ENCODE peak calls at places on chromosomes 16 and 17, in six cellular contexts. F is Panc1, P is mammary epithelial cell, K is K562, Q is uterus, O is kidney. B is an unnamed sample.

GRCh38 chr16:11292076-11292748 is 11.1 kb upstream of the PRM1 start:
- DNase-seq in P (no peak), F (no peak), Q (no peak), O (no peak), K (no peak), B (no peak)

GRCh38 chr16:75624921-75625334 is 1.8 kb upstream of the ADAT1 start:
- DNase-seq in P (peak), Q (no peak), F (no peak), O (no peak), K (peak), B (no peak)

GRCh38 chr17:2995362-2995761 is 68.0 kb downstream of the OR1D5 start:
- DNase-seq in K (no peak), P (no peak), Q (no peak), F (no peak), O (no peak), B (peak)

GRCh38 chr17:41917192-41917591 is 1.6 kb downstream of the ACLY start:
- DNase-seq in K (no peak), F (no peak), O (no peak), P (peak), Q (no peak), B (no peak)

GRCh38 chr16:3304370-3304769 is 860 bp downstream of the TIGD7 start:
- DNase-seq in P (no peak), K (no peak), Q (no peak), O (no peak), F (no peak), B (no peak)

GRCh38 chr17:29612404-29613370 is 10.0 kb downstream of the CORO6 start:
- DNase-seq in O (peak), Q (no peak), K (no peak), F (no peak), P (no peak), B (peak)

GRCh38 chr16:59597269-59597668 is 863.2 kb upstream of the GOT2 start:
- DNase-seq in P (peak), K (no peak), Q (no peak), O (no peak), F (no peak), B (no peak)

GRCh38 chr16:11597268-11597690 is 10.6 kb upstream of the LITAF start:
- DNase-seq in K (no peak), F (no peak), Q (no peak), O (peak), P (no peak), B (no peak)

GRCh38 chr16:82386771-82387170 is 216.7 kb upstream of the MPHOSPH6 start:
- DNase-seq in P (no peak), Q (no peak), K (no peak), O (no peak), F (no peak), B (no peak)

GRCh38 chr17:36703860-36704266 is 102.5 kb downstream of the MRM1 start:
- DNase-seq in F (no peak), Q (peak), O (no peak), K (peak), P (peak), B (peak)

GRCh38 chr17:5226940-5227878 is 7.5 kb downstream of the SCIMP start:
- DNase-seq in Q (no peak), O (no peak), K (no peak), F (no peak), P (no peak), B (no peak)

GRCh38 chr17:16342979-16343378 is 10.3 kb downstream of the CENPV start:
- DNase-seq in P (no peak), O (no peak), K (no peak), F (no peak), Q (no peak), B (no peak)

GRCh38 chr16:55691771-55692170 is 36.0 kb downstream of the SLC6A2 start:
- DNase-seq in P (no peak), Q (no peak), O (no peak), F (no peak), K (no peak), B (no peak)

DNA sequence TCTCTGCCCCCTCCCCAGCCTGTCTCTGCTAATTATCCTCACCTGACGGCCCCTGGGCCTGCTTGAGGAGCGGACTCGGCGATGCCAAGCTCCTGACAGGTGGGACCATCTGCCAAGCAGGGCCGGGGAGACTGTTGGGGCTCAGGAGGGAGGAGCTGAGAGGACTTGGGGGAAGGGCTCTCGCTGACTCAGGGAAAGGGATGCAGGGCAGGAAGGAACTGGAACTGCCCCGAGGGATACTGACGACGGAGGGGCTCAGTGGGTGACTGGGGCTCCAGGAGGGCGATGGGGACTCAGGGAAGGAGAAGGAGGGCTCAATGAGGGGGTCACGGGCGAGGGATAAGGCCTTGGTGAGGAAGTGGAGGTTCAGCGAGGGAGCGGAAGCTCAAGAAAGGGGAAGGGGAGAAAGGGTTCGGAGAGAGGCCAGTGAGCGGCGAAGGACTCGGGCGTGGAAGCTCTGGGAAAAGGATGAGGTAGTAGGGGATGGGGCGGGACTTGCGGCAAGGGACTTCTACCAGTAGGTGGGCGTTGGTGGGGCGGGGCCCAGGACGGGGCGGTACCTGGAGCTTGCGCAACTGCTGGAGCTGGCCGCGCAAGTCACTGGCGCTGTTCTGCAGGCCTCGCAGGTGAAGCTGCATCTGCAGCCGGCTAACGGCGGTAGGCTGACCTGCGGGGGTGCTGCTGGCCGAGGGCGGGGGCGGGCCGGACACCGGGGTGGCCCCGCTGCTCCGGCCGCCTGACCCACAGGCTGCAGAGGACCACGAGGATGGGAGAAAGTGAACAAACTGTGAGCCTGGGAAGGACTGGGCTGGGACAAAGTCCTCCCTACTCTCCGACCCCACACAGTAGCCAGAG is 46.5 kb downstream of the SRCIN1 start:
- DNase-seq in Q (peak), O (peak), P (peak), K (peak), F (no peak), B (no peak)
- TF ChIP-seq CTCF in Q (peak), O (peak), P (no peak), K (peak), F (peak), B (peak)

DNA sequence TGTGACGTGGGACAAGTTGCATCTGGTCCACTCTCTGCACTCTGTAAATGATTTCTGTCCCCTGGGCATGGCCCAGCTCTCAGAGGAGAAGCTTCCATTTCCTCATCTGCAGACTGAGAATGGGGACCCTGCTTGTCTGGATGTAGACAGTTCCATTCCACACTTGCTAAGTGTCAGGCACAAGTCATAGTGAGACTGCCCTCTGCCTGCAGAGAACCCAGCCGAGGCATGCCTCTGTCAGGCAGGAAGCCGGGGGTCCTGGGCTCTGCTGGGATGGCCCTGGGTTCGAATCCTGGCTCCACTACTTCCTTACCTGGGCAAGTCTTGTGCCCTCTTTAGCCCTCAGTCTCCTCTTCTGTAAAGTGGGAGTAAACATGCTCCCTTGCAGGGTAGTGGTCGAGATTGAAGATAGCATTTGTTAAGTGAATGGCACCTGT is 4.1 kb downstream of the MAP2K3 start:
- DNase-seq in O (no peak), P (no peak), K (no peak), Q (no peak), F (no peak), B (no peak)
- TF ChIP-seq CTCF in O (no peak), P (no peak), K (no peak), Q (no peak), F (no peak), B (peak)

DNA sequence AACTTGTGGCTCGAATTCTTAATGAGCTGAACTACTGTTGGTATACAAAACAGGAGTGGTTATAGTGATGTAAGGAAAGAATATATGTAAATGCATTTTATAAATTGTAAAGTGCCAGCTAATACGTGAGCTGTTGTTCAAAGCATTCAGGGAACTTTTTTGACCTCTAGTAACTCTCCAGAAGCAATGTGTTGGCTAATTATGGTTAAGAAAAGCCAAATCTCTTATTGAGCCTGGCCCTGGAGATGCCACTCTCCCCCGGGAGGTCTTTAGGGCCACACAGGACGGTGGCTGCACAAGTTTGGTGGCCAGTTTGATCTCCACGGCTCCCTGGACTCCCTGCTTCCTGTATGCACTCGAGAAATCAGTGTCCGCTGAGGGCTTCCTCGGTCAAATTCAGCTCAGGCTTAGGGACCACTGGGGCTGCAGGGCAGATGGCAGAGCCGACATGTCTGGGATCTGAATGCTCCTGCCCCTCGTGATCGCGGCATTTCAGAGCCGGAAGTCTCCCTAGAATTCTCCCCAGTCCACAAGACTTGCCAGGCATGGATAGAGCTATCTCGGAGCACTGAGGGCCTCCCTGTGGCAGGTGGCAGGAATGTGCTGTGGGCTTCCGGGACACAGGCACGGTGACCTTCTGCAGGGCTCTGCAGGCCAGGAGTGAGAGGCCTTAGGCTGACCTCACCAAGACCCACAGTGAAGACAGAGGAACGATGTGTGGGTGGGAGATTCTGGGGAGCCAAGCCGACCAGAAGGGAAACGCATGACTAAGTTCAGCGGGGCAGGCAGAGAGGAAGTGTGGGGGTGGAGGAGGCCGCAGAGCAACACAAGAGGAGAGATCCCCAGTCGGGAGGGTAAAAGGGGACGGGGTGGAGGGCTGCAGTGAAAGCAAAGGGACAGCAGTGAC is 18.6 kb upstream of the PITPNM3 start:
- DNase-seq in P (peak), Q (no peak), K (peak), F (no peak), O (peak), B (no peak)
- TF ChIP-seq CTCF in P (no peak), Q (no peak), K (no peak), F (no peak), O (peak), B (peak)

GRCh38 chr17:77034677-77035424 is 105.9 kb upstream of the SEC14L1 start:
- DNase-seq in K (no peak), F (no peak), P (no peak), O (no peak), Q (no peak), B (peak)

GRCh38 chr17:77036136-77036840 is 104.5 kb upstream of the SEC14L1 start:
- DNase-seq in O (no peak), Q (no peak), F (no peak), P (no peak), K (no peak), B (peak)

GRCh38 chr17:77037943-77038342 is 102.8 kb upstream of the SEC14L1 start:
- DNase-seq in O (no peak), P (no peak), F (no peak), Q (no peak), K (no peak), B (peak)

GRCh38 chr17:77035526-77035925 is 105.2 kb upstream of the SEC14L1 start:
- DNase-seq in Q (no peak), K (no peak), O (no peak), F (no peak), P (no peak), B (peak)

DNA sequence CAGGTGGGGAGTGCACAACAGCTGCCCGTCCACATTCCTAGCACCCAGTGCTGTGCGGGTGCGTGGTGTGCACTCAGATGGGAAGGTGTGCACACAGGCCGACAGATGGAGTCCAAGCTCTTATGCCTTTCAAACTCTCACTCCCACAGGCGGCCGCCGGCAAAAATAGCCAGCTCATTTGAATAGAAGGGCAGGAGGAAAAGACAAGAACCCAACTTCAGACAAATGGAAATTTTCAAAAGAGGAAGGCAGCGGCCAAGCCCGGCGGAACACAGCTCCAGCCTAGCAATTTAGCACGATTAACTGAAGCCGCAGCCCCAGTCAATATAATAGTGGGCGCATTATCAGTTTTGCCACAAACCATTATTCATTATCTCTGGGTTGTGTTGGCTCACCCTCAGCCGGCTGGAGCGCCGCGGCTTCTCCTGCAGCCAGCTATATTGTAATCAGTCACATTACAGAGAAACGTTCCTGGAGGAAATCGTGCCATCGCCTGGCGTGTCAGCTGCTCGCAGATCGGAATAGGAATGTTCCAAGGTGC is 103.9 kb upstream of the SEC14L1 start:
- DNase-seq in P (peak), Q (no peak), F (no peak), O (no peak), K (peak), B (peak)
- TF ChIP-seq CTCF in P (peak), Q (no peak), F (no peak), O (no peak), K (peak), B (no peak)

GRCh38 chr16:53415504-53415903 is 18.8 kb upstream of the RBL2 start:
- DNase-seq in O (no peak), K (no peak), P (peak), Q (no peak), F (no peak), B (no peak)
- TF ChIP-seq CTCF in O (no peak), K (peak), P (no peak), Q (no peak), F (no peak), B (no peak)

GRCh38 chr16:67928147-67928546 is 3.5 kb downstream of the CTRL start:
- DNase-seq in P (no peak), O (no peak), F (no peak), Q (no peak), K (no peak), B (no peak)

GRCh38 chr16:67930191-67930590 is 1.5 kb downstream of the CTRL start:
- DNase-seq in P (no peak), O (no peak), Q (no peak), F (no peak), K (no peak), B (no peak)

GRCh38 chr16:67927131-67927941 is 4.3 kb downstream of the CTRL start:
- DNase-seq in F (no peak), Q (no peak), P (no peak), O (no peak), K (no peak), B (peak)

GRCh38 chr16:67930678-67931211 is 917 bp downstream of the CTRL start:
- DNase-seq in F (no peak), O (no peak), P (no peak), Q (no peak), K (no peak), B (peak)

DNA sequence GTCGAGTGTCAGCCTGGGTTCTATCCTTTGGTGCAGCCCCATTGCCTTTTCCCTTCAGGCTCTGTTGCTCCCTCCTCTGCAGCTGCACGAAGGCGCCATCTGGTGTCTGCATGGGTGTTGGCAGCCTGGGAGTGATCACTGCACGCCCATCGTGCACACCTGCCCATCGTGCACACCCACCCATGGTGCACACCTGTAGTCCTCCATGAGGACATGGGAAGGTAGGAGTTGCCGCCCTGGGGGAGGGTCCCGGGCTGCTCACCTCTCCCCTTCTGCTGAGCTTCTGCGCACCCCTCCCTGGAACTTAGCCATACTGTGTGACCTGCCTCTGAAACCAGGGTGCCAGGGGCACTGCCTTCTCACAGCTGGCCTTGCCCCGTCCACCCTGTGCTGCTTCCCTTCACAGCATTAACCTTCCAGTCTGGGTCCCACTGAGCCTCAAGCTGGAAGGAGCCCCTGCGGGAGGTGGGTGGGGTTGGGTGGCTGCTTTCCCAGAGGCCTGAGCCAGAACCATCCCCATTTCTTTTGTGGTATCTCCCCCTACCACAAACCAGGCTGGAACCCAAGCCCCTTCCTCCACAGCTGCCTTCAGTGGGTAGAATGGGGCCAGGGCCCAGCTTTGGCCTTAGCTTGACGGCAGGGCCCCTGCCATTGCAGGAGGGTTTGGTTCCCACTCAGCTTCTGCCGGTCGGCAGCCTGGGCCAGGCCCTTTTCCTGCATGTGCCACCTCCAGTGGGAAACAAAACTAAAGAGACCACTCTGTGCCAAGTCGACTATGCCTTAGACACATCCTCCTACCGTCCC is 2.9 kb downstream of the CTRL start:
- DNase-seq in Q (peak), F (peak), K (peak), O (peak), P (peak), B (peak)
- TF ChIP-seq CTCF in Q (peak), F (peak), K (peak), O (peak), P (peak), B (peak)

GRCh38 chr17:77959216-77959925 is 868 bp downstream of the TNRC6C start:
- DNase-seq in K (peak), O (no peak), P (peak), Q (peak), F (no peak), B (no peak)

GRCh38 chr17:77959926-77960521 is 1.5 kb downstream of the TNRC6C start:
- DNase-seq in Q (no peak), F (no peak), K (peak), P (no peak), O (no peak), B (no peak)

GRCh38 chr17:77957215-77957868 is 1.2 kb upstream of the TNRC6C start:
- DNase-seq in K (no peak), O (no peak), Q (no peak), P (peak), F (no peak), B (no peak)

GRCh38 chr17:77958716-77959215 is 263 bp downstream of the TNRC6C start:
- DNase-seq in Q (no peak), P (no peak), K (no peak), O (no peak), F (no peak), B (no peak)

DNA sequence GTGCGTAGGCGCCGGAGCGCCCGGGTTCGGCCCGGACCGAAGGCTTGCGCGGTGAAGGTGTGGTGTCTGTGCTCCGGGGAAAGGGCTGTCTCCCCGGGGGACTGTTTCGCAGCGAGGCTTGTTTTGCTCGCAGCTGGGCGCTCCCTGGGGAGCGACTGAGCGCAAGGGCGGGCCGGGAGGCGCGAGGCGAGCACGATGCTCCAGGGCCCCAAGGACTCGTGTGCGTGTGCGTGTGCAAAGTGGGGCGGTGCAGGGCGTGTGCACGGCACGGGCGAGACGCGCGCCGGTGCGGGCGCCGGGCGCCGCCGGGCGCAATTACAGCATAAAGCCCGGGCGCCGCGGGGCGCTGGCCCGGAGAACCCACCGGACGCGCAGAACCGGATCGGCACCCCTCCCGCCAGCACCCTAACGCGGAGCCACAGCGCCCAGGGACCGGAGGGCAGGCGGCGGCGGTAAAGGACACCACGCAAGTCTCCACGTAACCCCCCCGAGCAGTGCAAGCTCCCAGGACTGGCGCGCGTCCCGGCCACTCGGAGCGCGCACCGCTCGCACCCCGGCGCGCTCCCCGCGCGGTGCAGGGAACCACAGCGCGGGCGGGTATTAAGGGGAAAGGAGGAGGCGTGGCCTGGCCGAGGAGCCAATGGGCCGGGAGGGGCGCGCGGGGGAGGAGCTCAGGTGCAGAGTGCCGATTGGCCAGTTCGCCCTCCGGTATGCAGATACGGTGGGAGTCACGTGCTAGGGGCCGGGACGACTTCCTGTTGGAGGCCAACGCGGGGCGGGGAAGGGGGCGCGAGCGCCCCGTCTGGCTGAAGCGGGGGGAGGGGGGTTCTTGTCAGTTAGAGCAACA is at the start of gene TNRC6C:
- DNase-seq in P (peak), O (peak), F (peak), K (peak), Q (peak), B (peak)
- TF ChIP-seq CTCF in P (no peak), O (no peak), F (peak), K (peak), Q (peak), B (peak)

B was measured in chondrocyte.